ENCODE peak calls at places on chromosomes 5 and 9, in four cellular contexts. M is GM12878, W is WTC11, G is ovary. Q is an unnamed sample.

GRCh38 chr9:88303785-88304495 is 84.3 kb upstream of the SPIN1 start:
- DNase-seq in M (peak), W (no peak), G (no peak), Q (no peak)

GRCh38 chr9:71485306-71485705 is 283.0 kb downstream of the CEMIP2 start:
- DNase-seq in M (no peak), W (no peak), G (no peak), Q (no peak)

GRCh38 chr5:180486636-180487149 is 7.5 kb upstream of the CNOT6 start:
- DNase-seq in M (no peak), W (no peak), G (no peak), Q (no peak)

GRCh38 chr5:164188733-164189148 is 683.3 kb downstream of the MAT2B start:
- DNase-seq in M (no peak), W (no peak), G (no peak), Q (no peak)

GRCh38 chr9:134422301-134422700 is 96.0 kb downstream of the RXRA start:
- DNase-seq in M (no peak), W (no peak), G (peak), Q (no peak)

GRCh38 chr5:56449071-56449470 is 215.9 kb upstream of the ANKRD55 start:
- DNase-seq in M (no peak), W (no peak), G (no peak), Q (no peak)

GRCh38 chr9:118609355-118610044 is 759.7 kb downstream of the BRINP1 start:
- DNase-seq in M (no peak), W (no peak), G (no peak), Q (no peak)

GRCh38 chr9:126429190-126429589 is 102.6 kb downstream of the MVB12B start:
- DNase-seq in M (no peak), W (no peak), G (no peak), Q (no peak)

GRCh38 chr5:162209005-162209605 is 141.5 kb downstream of the GABRG2 start:
- DNase-seq in M (peak), W (peak), G (no peak), Q (peak)

GRCh38 chr9:135082536-135082935 is 4.9 kb upstream of the OLFM1 start:
- DNase-seq in M (no peak), W (no peak), G (no peak), Q (no peak)

GRCh38 chr5:178307266-178308045 is 74.9 kb upstream of the PHYKPL start:
- DNase-seq in M (no peak), W (peak), G (no peak), Q (no peak)

GRCh38 chr9:976258-976804 is at the start of gene DMRT3:
- DNase-seq in M (no peak), W (peak), G (no peak), Q (peak)

GRCh38 chr9:107019216-107019615 is 156.2 kb downstream of the ZNF462 start:
- DNase-seq in M (no peak), W (no peak), G (no peak), Q (no peak)

GRCh38 chr9:127919253-127919815 is 2.5 kb upstream of the ST6GALNAC4 start:
- DNase-seq in M (no peak), W (no peak), G (peak), Q (no peak)

GRCh38 chr5:132459031-132459982 is 31.3 kb downstream of the IRF1 start:
- DNase-seq in M (no peak), W (no peak), G (no peak), Q (no peak)

GRCh38 chr9:114409103-114409780 is 21.5 kb upstream of the AKNA start:
- DNase-seq in M (no peak), W (no peak), G (no peak), Q (no peak)

GRCh38 chr5:72209515-72210115 is 102.3 kb downstream of the MAP1B start:
- DNase-seq in M (no peak), W (no peak), G (no peak), Q (no peak)

GRCh38 chr5:52915176-52915875 is 73.8 kb upstream of the ITGA2 start:
- DNase-seq in M (peak), W (peak), G (peak), Q (peak)

GRCh38 chr5:8993031-8993430 is 552.8 kb downstream of the SEMA5A start:
- DNase-seq in M (no peak), W (no peak), G (no peak), Q (no peak)

GRCh38 chr5:61702784-61703183 is 370.7 kb downstream of the ZSWIM6 start:
- DNase-seq in M (no peak), W (no peak), G (no peak), Q (no peak)

GRCh38 chr9:112037281-112038016 is 137.6 kb downstream of the SUSD1 start:
- DNase-seq in M (peak), W (no peak), G (no peak), Q (no peak)

GRCh38 chr5:80871541-80871961 is 88.6 kb upstream of the RASGRF2 start:
- DNase-seq in M (no peak), W (no peak), G (no peak), Q (no peak)

GRCh38 chr9:3492214-3492613 is 33.6 kb downstream of the RFX3 start:
- DNase-seq in M (no peak), W (no peak), G (no peak), Q (no peak)

GRCh38 chr9:93697352-93698139 is 121.2 kb downstream of the PHF2 start:
- DNase-seq in M (no peak), W (no peak), G (no peak), Q (no peak)

GRCh38 chr5:17216176-17216973 is 1.1 kb upstream of the BASP1 start:
- DNase-seq in M (peak), W (peak), G (peak), Q (peak)

GRCh38 chr5:17216974-17217325 is 481 bp upstream of the BASP1 start:
- DNase-seq in M (no peak), W (peak), G (peak), Q (peak)

GRCh38 chr5:17213938-17214337 is 3.5 kb upstream of the BASP1 start:
- DNase-seq in M (no peak), W (no peak), G (no peak), Q (no peak)

GRCh38 chr5:17212210-17212609 is 5.2 kb upstream of the BASP1 start:
- DNase-seq in M (no peak), W (no peak), G (no peak), Q (no peak)

GRCh38 chr5:17212996-17213395 is 4.4 kb upstream of the BASP1 start:
- DNase-seq in M (no peak), W (no peak), G (no peak), Q (no peak)
- TF ChIP-seq CTCF in M (no peak), W (no peak), G (no peak), Q (no peak)

DNA sequence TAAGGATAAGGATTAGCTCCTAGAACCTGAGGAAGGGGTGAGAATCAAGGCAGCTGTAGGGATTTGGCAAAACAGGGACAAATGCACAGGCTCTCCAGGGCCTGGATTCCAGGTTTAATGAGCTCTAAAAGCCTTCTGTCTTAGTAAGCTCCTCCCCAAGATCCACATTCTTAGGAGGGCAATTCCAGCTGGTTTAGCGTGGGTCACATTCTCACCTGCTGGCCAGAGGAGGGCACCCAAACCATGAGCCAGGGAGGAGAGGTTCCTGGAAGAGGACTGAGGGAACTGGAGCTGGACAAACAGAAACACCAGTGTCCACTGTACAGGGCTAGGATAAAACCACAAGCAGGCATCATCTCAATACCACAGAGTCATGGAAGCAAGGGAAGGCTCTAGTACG is 480.0 kb downstream of the CCDC171 start:
- DNase-seq in M (no peak), W (no peak), G (no peak), Q (no peak)
- TF ChIP-seq CTCF in M (no peak), W (no peak), G (no peak), Q (no peak)

DNA sequence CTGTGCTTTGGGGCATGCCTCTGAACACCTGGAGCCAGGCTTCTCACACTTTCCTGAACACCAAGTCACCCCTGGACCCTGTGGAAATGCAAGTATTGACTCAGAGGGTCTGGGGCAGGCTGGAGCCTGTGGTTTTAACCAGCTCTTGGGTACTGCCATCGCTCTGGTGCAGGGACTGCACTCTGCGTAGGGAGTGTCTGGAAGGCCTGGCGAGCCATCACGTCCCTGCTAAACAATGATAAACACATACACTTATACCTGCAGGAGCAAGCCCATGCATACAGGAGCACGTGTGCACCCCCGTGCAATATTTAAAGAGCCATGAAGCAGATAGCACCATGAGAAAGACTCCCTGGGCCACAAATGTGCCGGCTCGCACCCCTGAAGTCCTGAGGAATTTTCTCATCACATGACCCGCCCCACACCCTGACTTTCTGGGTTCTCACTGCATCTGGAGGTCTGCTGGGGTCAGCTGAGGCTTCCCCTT is 267.7 kb downstream of the GADD45G start:
- DNase-seq in M (no peak), W (no peak), G (peak), Q (no peak)
- TF ChIP-seq CTCF in M (no peak), W (no peak), G (no peak), Q (no peak)

DNA sequence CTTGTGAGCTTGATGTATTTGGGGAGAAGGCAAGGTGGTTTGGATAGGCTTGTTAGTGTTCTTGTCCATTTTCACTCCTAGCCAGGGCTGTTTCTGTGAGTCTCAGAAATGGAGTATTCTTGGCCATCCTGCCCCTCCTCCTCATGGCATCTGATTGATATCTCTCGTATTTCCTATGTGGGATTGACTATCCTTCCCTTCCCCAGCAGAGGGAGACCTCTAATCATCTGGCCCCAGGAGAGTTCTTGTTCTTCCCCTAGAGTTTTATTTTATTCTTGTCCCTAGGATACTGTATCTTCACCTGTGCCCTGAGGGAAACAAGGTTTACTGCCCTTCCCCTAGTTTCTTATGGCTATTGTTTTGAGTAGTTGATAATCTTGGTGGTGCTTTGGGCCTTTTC is 114.4 kb downstream of the VPS13A start:
- DNase-seq in M (no peak), W (no peak), G (no peak), Q (no peak)
- TF ChIP-seq CTCF in M (peak), W (peak), G (no peak), Q (peak)

DNA sequence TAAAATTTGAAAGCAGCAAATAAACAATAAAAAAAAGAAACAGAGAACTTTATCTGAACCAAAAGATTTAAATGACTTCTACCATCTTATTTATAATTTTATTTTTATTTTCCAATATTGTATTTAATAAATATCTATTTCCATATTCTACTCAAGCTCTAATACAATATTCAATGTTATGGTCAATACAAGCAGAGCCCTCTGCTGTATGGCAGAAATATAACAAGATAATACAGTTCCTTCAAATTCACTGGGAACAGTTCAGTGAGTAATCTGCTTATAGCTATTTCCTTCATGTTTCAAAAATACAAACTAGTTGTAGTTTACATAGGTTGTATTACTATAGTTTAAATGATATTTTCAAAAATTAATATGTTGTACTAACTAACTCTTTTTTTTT is 332.7 kb downstream of the PRDM9 start:
- DNase-seq in M (no peak), W (no peak), G (no peak), Q (no peak)
- TF ChIP-seq CTCF in M (no peak), W (no peak), G (no peak), Q (peak)

GRCh38 chr5:38755171-38755570 is 90.6 kb upstream of the OSMR start:
- DNase-seq in M (no peak), W (no peak), G (no peak), Q (no peak)

GRCh38 chr5:38749861-38750260 is 96.0 kb upstream of the OSMR start:
- DNase-seq in M (no peak), W (no peak), G (no peak), Q (no peak)

GRCh38 chr5:38752622-38753021 is 93.2 kb upstream of the OSMR start:
- DNase-seq in M (no peak), W (no peak), G (no peak), Q (no peak)

GRCh38 chr5:38753776-38754175 is 92.0 kb upstream of the OSMR start:
- DNase-seq in M (no peak), W (no peak), G (no peak), Q (no peak)

DNA sequence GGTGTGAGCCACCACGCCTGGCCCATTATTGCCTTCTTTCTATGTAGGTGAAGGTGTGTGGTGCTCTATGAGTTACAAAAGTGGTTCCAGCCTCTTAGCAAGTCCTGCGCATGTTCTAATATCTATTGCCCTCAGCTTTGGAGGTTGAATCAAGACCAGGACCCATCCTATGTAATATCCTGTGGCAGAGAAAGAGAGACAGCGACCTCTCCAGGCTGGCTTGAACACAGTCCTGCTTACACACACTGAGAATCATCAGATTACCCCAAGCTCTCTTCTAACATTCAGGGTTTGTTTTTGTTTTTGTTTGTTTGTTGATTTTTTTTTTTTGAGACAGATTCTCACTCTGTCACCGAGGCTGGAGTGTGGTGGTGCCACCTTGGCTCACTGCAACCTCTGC is 94.7 kb upstream of the OSMR start:
- DNase-seq in M (no peak), W (peak), G (no peak), Q (no peak)
- TF ChIP-seq CTCF in M (no peak), W (no peak), G (no peak), Q (no peak)

GRCh38 chr5:59218424-59219045 is 635.7 kb downstream of the RAB3C start:
- DNase-seq in M (no peak), W (no peak), G (no peak), Q (no peak)
- TF ChIP-seq CTCF in M (no peak), W (no peak), G (no peak), Q (peak)

Q was measured in neural crest cell.